ENCODE peak calls at places on chromosomes 12 and 14, in seven cellular contexts. E is hypothalamus; F is lower leg skin; S is CD8-positive, alpha-beta T cell; Z is stimulated activated CD4-positive, alpha-beta T cell treated with anti-CD3 and anti-CD28 coated beads, Interleukin-4, amount 100 ng/mL, for 24 hours; M is NCI-H2081; H is AG20443. K is an unnamed sample.

GRCh38 chr14:30257946-30258661 is 300.9 kb upstream of the G2E3 start:
- DNase-seq in M (no peak), E (no peak), S (no peak), H (no peak), Z (no peak), F (no peak), K (no peak)

GRCh38 chr14:25014440-25014839 is 35.5 kb downstream of the STXBP6 start:
- DNase-seq in S (no peak), E (no peak), H (no peak), Z (no peak), M (no peak), F (no peak), K (no peak)

GRCh38 chr12:110844551-110845395 is 2.0 kb upstream of the CCDC63 start:
- DNase-seq in H (peak; percentile 72), Z (no peak), S (no peak), E (peak; percentile 9), M (no peak), F (peak; percentile 87), K (no peak)

GRCh38 chr14:93804654-93805053 is 16.4 kb upstream of the PRIMA1 start:
- DNase-seq in E (no peak), F (no peak), H (no peak), Z (no peak), M (no peak), S (no peak), K (no peak)

GRCh38 chr14:41457393-41457792 is 149.3 kb upstream of the LRFN5 start:
- DNase-seq in E (no peak), F (no peak), H (no peak), Z (no peak), M (no peak), S (no peak), K (no peak)

GRCh38 chr12:109934026-109934425 is 34.0 kb downstream of the TCHP start:
- DNase-seq in F (no peak), Z (peak; percentile 15), S (no peak), M (no peak), H (no peak), E (no peak), K (no peak)

GRCh38 chr12:111775205-111776193 is 8.8 kb downstream of the ALDH2 start:
- DNase-seq in F (peak; percentile 95), Z (no peak), S (no peak), M (no peak), H (no peak), E (peak; percentile 67), K (no peak)

GRCh38 chr12:55721601-55722213 is 1.5 kb downstream of the RDH5 start:
- DNase-seq in S (no peak), H (no peak), M (no peak), E (no peak), F (no peak), Z (no peak), K (no peak)

GRCh38 chr14:105418269-105419054 is 1.2 kb upstream of the MTA1 start:
- DNase-seq in Z (no peak), E (no peak), M (no peak), H (peak; percentile 7), F (no peak), S (no peak), K (no peak)

GRCh38 chr12:92132282-92132681 is 13.4 kb downstream of the BTG1 start:
- DNase-seq in Z (no peak), H (no peak), F (no peak), M (no peak), S (no peak), E (no peak), K (no peak)

GRCh38 chr12:113196996-113197395 is 11.5 kb downstream of the RITA1 start:
- DNase-seq in S (peak; percentile 39), F (peak; percentile 93), H (peak; percentile 90), M (peak; percentile 7), E (peak; percentile 64), Z (peak; percentile 63), K (peak; percentile 48)

GRCh38 chr12:93156091-93156490 is 221.6 kb upstream of the NUDT4 start:
- DNase-seq in H (no peak), M (peak; percentile 92), F (no peak), Z (no peak), E (peak; percentile 9), S (no peak), K (peak; percentile 95)

GRCh38 chr14:73789996-73790581 is 61.5 kb upstream of the PTGR2 start:
- DNase-seq in H (peak; percentile 89), S (no peak), M (no peak), Z (no peak), E (peak; percentile 82), F (peak; percentile 92), K (no peak)

GRCh38 chr12:116924558-116925453 is 14.1 kb downstream of the FBXW8 start:
- DNase-seq in F (no peak), S (peak; percentile 46), M (no peak), H (peak; percentile 82), Z (peak; percentile 56), E (no peak), K (no peak)

GRCh38 chr12:110694330-110694891 is 5.5 kb upstream of the HVCN1 start:
- DNase-seq in M (no peak), H (peak; percentile 5), E (peak; percentile 22), F (no peak), Z (no peak), S (no peak), K (no peak)

GRCh38 chr12:52615208-52615868 is 3.0 kb downstream of the KRT73 start:
- DNase-seq in M (no peak), S (no peak), H (peak; percentile 49), E (no peak), F (no peak), Z (peak; percentile 49), K (no peak)

GRCh38 chr14:95507174-95507573 is 9.3 kb downstream of the SYNE3 start:
- DNase-seq in H (peak; percentile 95), M (no peak), E (peak; percentile 39), F (peak; percentile 96), S (no peak), Z (no peak), K (no peak)

GRCh38 chr14:100108042-100108825 is 43.0 kb downstream of the EVL start:
- DNase-seq in S (peak; percentile 84), H (peak; percentile 91), M (peak; percentile 77), E (peak; percentile 86), Z (peak; percentile 91), F (peak; percentile 97), K (peak; percentile 9)

GRCh38 chr12:70272510-70272909 is 29.3 kb downstream of the CNOT2 start:
- DNase-seq in F (no peak), S (no peak), Z (no peak), M (no peak), E (no peak), H (no peak), K (no peak)

GRCh38 chr12:33012226-33012625 is 115.6 kb upstream of the PKP2 start:
- DNase-seq in M (no peak), E (no peak), F (no peak), Z (no peak), H (no peak), S (no peak), K (no peak)

GRCh38 chr12:76449993-76450392 is 101.8 kb upstream of the BBS10 start:
- DNase-seq in S (no peak), M (no peak), F (no peak), E (no peak), H (no peak), Z (no peak), K (no peak)

GRCh38 chr12:121294151-121294889 is 2.2 kb downstream of the CAMKK2 start:
- DNase-seq in S (no peak), M (no peak), H (no peak), E (no peak), Z (no peak), F (no peak), K (no peak)

GRCh38 chr12:10170199-10170598 is 1.7 kb downstream of the OLR1 start:
- DNase-seq in H (no peak), E (no peak), F (no peak), S (no peak), Z (no peak), M (no peak), K (no peak)

GRCh38 chr14:49679271-49679670 is 8.7 kb downstream of the POLE2 start:
- DNase-seq in Z (no peak), S (no peak), H (peak; percentile 30), M (no peak), F (no peak), E (no peak), K (no peak)

GRCh38 chr14:66395300-66395699 is 90.9 kb upstream of the CCDC196 start:
- DNase-seq in Z (no peak), H (no peak), S (no peak), F (no peak), M (no peak), E (no peak), K (no peak)

GRCh38 chr12:63419119-63419518 is 249.2 kb downstream of the DPY19L2 start:
- DNase-seq in M (no peak), H (no peak), Z (no peak), F (no peak), S (no peak), E (no peak), K (no peak)

GRCh38 chr12:31234955-31235867 is 90.7 kb downstream of the SINHCAF start:
- DNase-seq in S (no peak), E (peak; percentile 53), F (peak; percentile 82), M (peak; percentile 93), Z (no peak), H (peak; percentile 80), K (peak; percentile 77)

GRCh38 chr12:123531091-123531490 is 2.4 kb downstream of the RILPL1 start:
- DNase-seq in Z (no peak), E (peak; percentile 14), H (no peak), M (no peak), S (no peak), F (no peak), K (no peak)

GRCh38 chr12:122845865-122846621 is 10.8 kb downstream of the HIP1R start:
- DNase-seq in S (no peak), M (no peak), H (no peak), Z (no peak), F (no peak), E (no peak), K (no peak)

K was measured in NCI-H748 treated with DMSO at 0.1 percent for 48 hours.